ENCODE peak calls at places on chromosome 2, in eight cellular contexts. One of them, this sample, is unnamed.

GRCh38 chr2:64471616-64472015 is 17.7 kb downstream of the LGALSL start:
- DNase-seq in posterior vena cava: no peak
- DNase-seq in WERI-Rb-1: no peak
- DNase-seq in SHP77: no peak
- DNase-seq in left lung: no peak
- DNase-seq in GM13977: no peak
- DNase-seq in kidney glomerular epithelial cell: no peak
- DNase-seq in cardiac septum: no peak
- DNase-seq in this sample: no peak

GRCh38 chr2:194557993-194558392 is 1099.0 kb upstream of the SLC39A10 start:
- DNase-seq in WERI-Rb-1: no peak
- DNase-seq in left lung: no peak
- DNase-seq in GM13977: no peak
- DNase-seq in SHP77: no peak
- DNase-seq in kidney glomerular epithelial cell: no peak
- DNase-seq in cardiac septum: no peak
- DNase-seq in posterior vena cava: no peak
- DNase-seq in this sample: no peak

GRCh38 chr2:69464575-69464974 is 27.3 kb upstream of the NFU1 start:
- DNase-seq in kidney glomerular epithelial cell: peak; percentile 1
- DNase-seq in posterior vena cava: peak; percentile 88
- DNase-seq in cardiac septum: no peak
- DNase-seq in SHP77: peak; percentile 13
- DNase-seq in left lung: no peak
- DNase-seq in GM13977: no peak
- DNase-seq in WERI-Rb-1: peak; percentile 22
- DNase-seq in this sample: no peak

GRCh38 chr2:194698012-194698411 is 959.0 kb upstream of the SLC39A10 start:
- DNase-seq in GM13977: no peak
- DNase-seq in posterior vena cava: no peak
- DNase-seq in kidney glomerular epithelial cell: no peak
- DNase-seq in left lung: no peak
- DNase-seq in SHP77: no peak
- DNase-seq in cardiac septum: no peak
- DNase-seq in WERI-Rb-1: peak; percentile 21
- DNase-seq in this sample: no peak

GRCh38 chr2:147164563-147164962 is 680.3 kb upstream of the ACVR2A start:
- DNase-seq in cardiac septum: no peak
- DNase-seq in posterior vena cava: no peak
- DNase-seq in WERI-Rb-1: no peak
- DNase-seq in left lung: no peak
- DNase-seq in SHP77: no peak
- DNase-seq in GM13977: no peak
- DNase-seq in kidney glomerular epithelial cell: no peak
- DNase-seq in this sample: no peak

GRCh38 chr2:3492951-3493609 is 26.3 kb downstream of the ADI1 start:
- DNase-seq in cardiac septum: peak; percentile 74
- DNase-seq in WERI-Rb-1: no peak
- DNase-seq in SHP77: no peak
- DNase-seq in kidney glomerular epithelial cell: no peak
- DNase-seq in left lung: no peak
- DNase-seq in GM13977: no peak
- DNase-seq in posterior vena cava: peak; percentile 92
- DNase-seq in this sample: no peak

GRCh38 chr2:86628091-86628522 is 4.4 kb upstream of the RNF103 start:
- DNase-seq in WERI-Rb-1: no peak
- DNase-seq in kidney glomerular epithelial cell: peak; percentile 31
- DNase-seq in posterior vena cava: no peak
- DNase-seq in SHP77: no peak
- DNase-seq in left lung: no peak
- DNase-seq in cardiac septum: no peak
- DNase-seq in GM13977: peak; percentile 40
- DNase-seq in this sample: no peak

GRCh38 chr2:154700142-154700541 is 1.6 kb downstream of the KCNJ3 start:
- DNase-seq in cardiac septum: no peak
- DNase-seq in posterior vena cava: no peak
- DNase-seq in left lung: no peak
- DNase-seq in GM13977: no peak
- DNase-seq in SHP77: no peak
- DNase-seq in kidney glomerular epithelial cell: no peak
- DNase-seq in WERI-Rb-1: no peak
- DNase-seq in this sample: no peak

GRCh38 chr2:126761981-126762878 is 106.3 kb downstream of the GYPC start:
- DNase-seq in cardiac septum: no peak
- DNase-seq in left lung: no peak
- DNase-seq in GM13977: no peak
- DNase-seq in SHP77: no peak
- DNase-seq in kidney glomerular epithelial cell: no peak
- DNase-seq in WERI-Rb-1: no peak
- DNase-seq in posterior vena cava: no peak
- DNase-seq in this sample: no peak

GRCh38 chr2:69816923-69817542 is 12.4 kb upstream of the GMCL1 start:
- DNase-seq in cardiac septum: no peak
- DNase-seq in left lung: peak; percentile 58
- DNase-seq in kidney glomerular epithelial cell: peak; percentile 90
- DNase-seq in SHP77: peak; percentile 47
- DNase-seq in WERI-Rb-1: peak; percentile 85
- DNase-seq in posterior vena cava: no peak
- DNase-seq in GM13977: peak; percentile 53
- DNase-seq in this sample: no peak

GRCh38 chr2:68926782-68927181 is 25.9 kb downstream of the GKN2 start:
- DNase-seq in GM13977: no peak
- DNase-seq in SHP77: no peak
- DNase-seq in cardiac septum: no peak
- DNase-seq in WERI-Rb-1: no peak
- DNase-seq in left lung: no peak
- DNase-seq in kidney glomerular epithelial cell: peak; percentile 55
- DNase-seq in posterior vena cava: no peak
- DNase-seq in this sample: no peak

GRCh38 chr2:213261715-213262114 is 22.5 kb upstream of the SPAG16 start:
- DNase-seq in WERI-Rb-1: no peak
- DNase-seq in GM13977: no peak
- DNase-seq in left lung: no peak
- DNase-seq in SHP77: peak; percentile 23
- DNase-seq in posterior vena cava: no peak
- DNase-seq in cardiac septum: no peak
- DNase-seq in kidney glomerular epithelial cell: no peak
- DNase-seq in this sample: no peak

GRCh38 chr2:148251993-148252392 is 231.1 kb downstream of the MBD5 start:
- DNase-seq in kidney glomerular epithelial cell: no peak
- DNase-seq in posterior vena cava: no peak
- DNase-seq in SHP77: no peak
- DNase-seq in GM13977: no peak
- DNase-seq in WERI-Rb-1: no peak
- DNase-seq in cardiac septum: no peak
- DNase-seq in left lung: no peak
- DNase-seq in this sample: no peak

GRCh38 chr2:125652260-125652659 is 1003.7 kb upstream of the GYPC start:
- DNase-seq in kidney glomerular epithelial cell: no peak
- DNase-seq in posterior vena cava: no peak
- DNase-seq in WERI-Rb-1: no peak
- DNase-seq in GM13977: no peak
- DNase-seq in SHP77: no peak
- DNase-seq in left lung: no peak
- DNase-seq in cardiac septum: no peak
- DNase-seq in this sample: no peak

GRCh38 chr2:221034026-221034701 is 537.9 kb downstream of the EPHA4 start:
- DNase-seq in SHP77: no peak
- DNase-seq in left lung: no peak
- DNase-seq in GM13977: no peak
- DNase-seq in WERI-Rb-1: no peak
- DNase-seq in posterior vena cava: no peak
- DNase-seq in kidney glomerular epithelial cell: no peak
- DNase-seq in cardiac septum: no peak
- DNase-seq in this sample: no peak

GRCh38 chr2:100767224-100767653 is 52.7 kb upstream of the NPAS2 start:
- DNase-seq in SHP77: no peak
- DNase-seq in WERI-Rb-1: no peak
- DNase-seq in posterior vena cava: no peak
- DNase-seq in cardiac septum: no peak
- DNase-seq in GM13977: no peak
- DNase-seq in left lung: no peak
- DNase-seq in kidney glomerular epithelial cell: peak; percentile 34
- DNase-seq in this sample: no peak

GRCh38 chr2:54549912-54550518 is 93.9 kb downstream of the SPTBN1 start:
- DNase-seq in GM13977: no peak
- DNase-seq in kidney glomerular epithelial cell: no peak
- DNase-seq in cardiac septum: no peak
- DNase-seq in posterior vena cava: no peak
- DNase-seq in WERI-Rb-1: no peak
- DNase-seq in left lung: no peak
- DNase-seq in SHP77: no peak
- DNase-seq in this sample: no peak

GRCh38 chr2:55056024-55056521 is 5.8 kb upstream of the RTN4 start:
- DNase-seq in left lung: no peak
- DNase-seq in GM13977: no peak
- DNase-seq in kidney glomerular epithelial cell: no peak
- DNase-seq in posterior vena cava: no peak
- DNase-seq in WERI-Rb-1: no peak
- DNase-seq in SHP77: no peak
- DNase-seq in cardiac septum: no peak
- DNase-seq in this sample: no peak

GRCh38 chr2:158502984-158503383 is 46.2 kb downstream of the PKP4 start:
- DNase-seq in posterior vena cava: no peak
- DNase-seq in SHP77: no peak
- DNase-seq in cardiac septum: no peak
- DNase-seq in WERI-Rb-1: no peak
- DNase-seq in kidney glomerular epithelial cell: peak; percentile 29
- DNase-seq in left lung: no peak
- DNase-seq in GM13977: no peak
- DNase-seq in this sample: no peak

GRCh38 chr2:46985512-46985911 is 69.9 kb upstream of the MCFD2 start:
- DNase-seq in posterior vena cava: no peak
- DNase-seq in left lung: no peak
- DNase-seq in WERI-Rb-1: no peak
- DNase-seq in GM13977: no peak
- DNase-seq in SHP77: no peak
- DNase-seq in cardiac septum: no peak
- DNase-seq in kidney glomerular epithelial cell: no peak
- DNase-seq in this sample: no peak

GRCh38 chr2:71882949-71883472 is 264.7 kb downstream of the CYP26B1 start:
- DNase-seq in GM13977: no peak
- DNase-seq in left lung: peak; percentile 56
- DNase-seq in kidney glomerular epithelial cell: peak; percentile 83
- DNase-seq in cardiac septum: peak; percentile 91
- DNase-seq in posterior vena cava: peak; percentile 90
- DNase-seq in WERI-Rb-1: no peak
- DNase-seq in SHP77: no peak
- DNase-seq in this sample: peak; percentile 84

GRCh38 chr2:112216158-112216557 is 38.7 kb downstream of the ZC3H8 start:
- DNase-seq in kidney glomerular epithelial cell: no peak
- DNase-seq in posterior vena cava: no peak
- DNase-seq in WERI-Rb-1: no peak
- DNase-seq in left lung: no peak
- DNase-seq in GM13977: no peak
- DNase-seq in cardiac septum: no peak
- DNase-seq in SHP77: no peak
- DNase-seq in this sample: no peak

GRCh38 chr2:10007921-10008808 is 35.2 kb upstream of the KLF11 start:
- DNase-seq in SHP77: no peak
- DNase-seq in cardiac septum: peak; percentile 75
- DNase-seq in kidney glomerular epithelial cell: no peak
- DNase-seq in left lung: peak; percentile 28
- DNase-seq in posterior vena cava: peak; percentile 81
- DNase-seq in WERI-Rb-1: peak; percentile 95
- DNase-seq in GM13977: no peak
- DNase-seq in this sample: no peak

GRCh38 chr2:58900664-58901063 is 659.5 kb upstream of the FANCL start:
- DNase-seq in left lung: no peak
- DNase-seq in posterior vena cava: no peak
- DNase-seq in WERI-Rb-1: no peak
- DNase-seq in kidney glomerular epithelial cell: no peak
- DNase-seq in SHP77: no peak
- DNase-seq in cardiac septum: no peak
- DNase-seq in GM13977: no peak
- DNase-seq in this sample: no peak

GRCh38 chr2:109468893-109469292 is 144.9 kb downstream of the SEPTIN10 start:
- DNase-seq in left lung: peak; percentile 18
- DNase-seq in kidney glomerular epithelial cell: no peak
- DNase-seq in posterior vena cava: peak; percentile 38
- DNase-seq in WERI-Rb-1: no peak
- DNase-seq in SHP77: no peak
- DNase-seq in cardiac septum: no peak
- DNase-seq in GM13977: no peak
- DNase-seq in this sample: no peak

GRCh38 chr2:62215306-62216064 is 19.6 kb downstream of the B3GNT2 start:
- DNase-seq in left lung: no peak
- DNase-seq in kidney glomerular epithelial cell: no peak
- DNase-seq in cardiac septum: no peak
- DNase-seq in SHP77: no peak
- DNase-seq in WERI-Rb-1: peak; percentile 84
- DNase-seq in GM13977: no peak
- DNase-seq in posterior vena cava: no peak
- DNase-seq in this sample: no peak

GRCh38 chr2:190344275-190344827 is 962 bp downstream of the INPP1 start:
- DNase-seq in cardiac septum: peak; percentile 80
- DNase-seq in SHP77: peak; percentile 48
- DNase-seq in left lung: peak; percentile 67
- DNase-seq in GM13977: peak; percentile 69
- DNase-seq in WERI-Rb-1: peak; percentile 55
- DNase-seq in posterior vena cava: no peak
- DNase-seq in kidney glomerular epithelial cell: peak; percentile 38
- DNase-seq in this sample: peak; percentile 45

GRCh38 chr2:69482471-69482870 is 45.2 kb upstream of the NFU1 start:
- DNase-seq in SHP77: no peak
- DNase-seq in left lung: no peak
- DNase-seq in posterior vena cava: no peak
- DNase-seq in kidney glomerular epithelial cell: no peak
- DNase-seq in cardiac septum: no peak
- DNase-seq in GM13977: no peak
- DNase-seq in WERI-Rb-1: no peak
- DNase-seq in this sample: no peak

GRCh38 chr2:234632527-234633391 is 135.9 kb upstream of the ARL4C start:
- DNase-seq in kidney glomerular epithelial cell: no peak
- DNase-seq in left lung: no peak
- DNase-seq in WERI-Rb-1: no peak
- DNase-seq in posterior vena cava: no peak
- DNase-seq in GM13977: no peak
- DNase-seq in cardiac septum: no peak
- DNase-seq in SHP77: no peak
- DNase-seq in this sample: no peak